ENCODE peak calls at places on chromosomes 12 and 14, in nine cellular contexts. M is fibroblast of lung, Z is H1, F is astrocyte, V is PC-3, B is HCT116, P is kidney, Q is NT2/D1, G is mammary epithelial cell. X is an unnamed sample. For H3K4me1, the result is how much of the 10 kb centered on the place peaks cover.

GRCh38 chr12:5622280-5622679 is 190.4 kb downstream of the NTF3 start:
- DNase-seq in G (no peak), V (no peak), Q (no peak), B (no peak), Z (no peak), P (no peak), M (no peak), F (no peak), X (no peak)

GRCh38 chr12:80189241-80189640 is 89.9 kb downstream of the OTOGL start:
- DNase-seq in Q (no peak), B (no peak), G (no peak), Z (no peak), M (peak), P (no peak), F (peak), V (no peak), X (no peak)

GRCh38 chr14:102917056-102917385 is 5.4 kb upstream of the AMN start:
- DNase-seq in F (no peak), M (no peak), Q (no peak), V (no peak), B (no peak), G (no peak), Z (no peak), P (peak), X (no peak)

GRCh38 chr12:31773867-31774266 is 45.0 kb upstream of the AMN1 start:
- DNase-seq in F (peak), Q (no peak), G (no peak), M (peak), B (no peak), P (no peak), V (no peak), Z (no peak), X (no peak)

GRCh38 chr14:49679271-49679670 is 8.7 kb downstream of the POLE2 start:
- DNase-seq in B (no peak), Z (no peak), V (peak), G (peak), P (no peak), F (peak), Q (no peak), M (peak), X (no peak)

GRCh38 chr12:116635487-116635886 is 76.3 kb downstream of the MAP1LC3B2 start:
- DNase-seq in P (no peak), V (no peak), F (no peak), Q (no peak), Z (no peak), G (no peak), M (no peak), B (no peak), X (no peak)

GRCh38 chr14:92846162-92846897 is 52.2 kb downstream of the GOLGA5 start:
- DNase-seq in G (peak), M (peak), V (peak), B (peak), F (peak), Z (no peak), P (no peak), Q (no peak), X (peak)

GRCh38 chr14:80271389-80271788 is 60.1 kb upstream of the DIO2 start:
- DNase-seq in B (no peak), Q (no peak), G (no peak), M (no peak), Z (no peak), F (no peak), P (no peak), V (no peak), X (no peak)

GRCh38 chr14:23175823-23176222 is 7.6 kb downstream of the SLC7A8 start:
- DNase-seq in V (peak), Q (no peak), M (no peak), P (no peak), B (no peak), Z (no peak), F (no peak), G (peak), X (no peak)

GRCh38 chr12:32400114-32400672 is 835 bp downstream of the FGD4 start:
- DNase-seq in B (peak), G (peak), V (peak), Q (peak), F (no peak), Z (peak), P (no peak), M (no peak), X (no peak)

GRCh38 chr14:104436047-104436531 is 143.5 kb upstream of the C14orf180 start:
- DNase-seq in P (peak), G (no peak), M (peak), V (no peak), F (peak), Z (no peak), B (no peak), Q (no peak), X (no peak)

GRCh38 chr14:55200646-55201045 is 9.3 kb upstream of the DLGAP5 start:
- DNase-seq in F (no peak), B (no peak), V (no peak), Z (no peak), G (no peak), Q (no peak), M (no peak), P (no peak), X (no peak)

GRCh38 chr14:39376671-39377403 is 55.4 kb downstream of the FBXO33 start:
- DNase-seq in Q (no peak), P (no peak), M (peak), G (no peak), Z (no peak), B (peak), V (no peak), F (peak), X (no peak)

GRCh38 chr14:97283450-97284230 is 486.5 kb downstream of the VRK1 start:
- DNase-seq in P (no peak), Z (no peak), Q (no peak), G (no peak), B (no peak), F (no peak), V (no peak), M (no peak), X (no peak)

DNA sequence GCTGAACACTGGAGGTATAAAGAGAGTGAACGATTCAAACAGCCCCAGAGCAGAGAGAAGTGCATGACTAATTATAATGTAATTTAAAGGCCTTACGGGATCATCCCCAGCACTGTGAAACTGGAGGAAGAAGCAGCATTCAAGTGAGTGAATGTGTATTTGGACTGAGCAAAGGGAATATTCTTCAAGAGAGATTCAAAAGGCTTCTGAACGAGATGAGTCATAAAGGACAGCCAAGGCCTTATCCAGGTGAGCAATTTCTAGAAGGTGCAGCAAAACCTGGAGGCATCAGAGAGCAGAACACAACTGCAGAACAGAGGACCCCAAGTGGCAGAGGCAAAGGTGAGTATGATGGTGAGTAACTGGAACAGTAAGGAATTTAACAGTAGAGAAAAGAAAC is 127.2 kb downstream of the BCAT1 start:
- DNase-seq in B (no peak), M (peak), G (peak), Z (no peak), P (no peak), V (no peak), F (peak), Q (no peak), X (peak)
- H3K9ac ChIP-seq in B (no peak), M (no peak), G (no peak), Z (no peak), P (no peak), V (no peak), F (peak), Q (no peak), X (no peak)

DNA sequence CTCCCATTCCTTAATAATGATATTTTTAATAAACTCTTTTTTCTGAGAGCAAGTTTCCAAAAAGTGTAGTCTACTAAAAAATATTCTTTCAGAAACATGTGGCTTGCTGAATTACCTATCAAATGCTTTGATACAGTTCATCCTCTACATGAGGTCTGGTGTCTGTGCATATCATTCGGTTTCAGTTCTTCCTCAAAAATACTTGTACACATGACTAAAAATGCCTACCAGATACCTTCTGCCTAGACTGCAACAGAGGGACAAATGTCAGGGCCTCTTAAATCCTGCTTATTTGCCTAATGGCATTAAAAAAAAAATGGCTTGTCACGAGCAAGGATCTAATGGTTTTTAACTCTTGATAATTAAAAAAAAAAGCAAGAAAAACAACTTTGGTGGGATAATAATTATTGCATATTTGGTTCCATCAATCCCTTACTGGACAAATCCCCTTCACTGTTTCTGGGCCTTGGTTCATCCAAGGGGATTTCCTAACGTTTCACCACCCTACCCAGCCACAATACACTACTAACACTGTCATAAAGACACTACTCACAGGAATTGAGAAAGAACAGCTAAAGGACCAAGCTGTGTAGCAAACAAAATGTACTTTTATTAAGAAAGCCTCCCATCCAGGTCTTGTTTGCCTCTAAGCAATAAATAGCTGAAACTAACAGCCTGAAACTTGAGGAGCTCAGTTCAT is 45.7 kb downstream of the PARP11 start:
- DNase-seq in F (no peak), Q (no peak), G (no peak), P (no peak), M (no peak), Z (no peak), B (no peak), V (no peak), X (no peak)
- H3K4me1 ChIP-seq in F (under half), Q (under half), G (under half), P (under half), M (under half), Z (under half), B (under half), V (under half), X (under half)

DNA sequence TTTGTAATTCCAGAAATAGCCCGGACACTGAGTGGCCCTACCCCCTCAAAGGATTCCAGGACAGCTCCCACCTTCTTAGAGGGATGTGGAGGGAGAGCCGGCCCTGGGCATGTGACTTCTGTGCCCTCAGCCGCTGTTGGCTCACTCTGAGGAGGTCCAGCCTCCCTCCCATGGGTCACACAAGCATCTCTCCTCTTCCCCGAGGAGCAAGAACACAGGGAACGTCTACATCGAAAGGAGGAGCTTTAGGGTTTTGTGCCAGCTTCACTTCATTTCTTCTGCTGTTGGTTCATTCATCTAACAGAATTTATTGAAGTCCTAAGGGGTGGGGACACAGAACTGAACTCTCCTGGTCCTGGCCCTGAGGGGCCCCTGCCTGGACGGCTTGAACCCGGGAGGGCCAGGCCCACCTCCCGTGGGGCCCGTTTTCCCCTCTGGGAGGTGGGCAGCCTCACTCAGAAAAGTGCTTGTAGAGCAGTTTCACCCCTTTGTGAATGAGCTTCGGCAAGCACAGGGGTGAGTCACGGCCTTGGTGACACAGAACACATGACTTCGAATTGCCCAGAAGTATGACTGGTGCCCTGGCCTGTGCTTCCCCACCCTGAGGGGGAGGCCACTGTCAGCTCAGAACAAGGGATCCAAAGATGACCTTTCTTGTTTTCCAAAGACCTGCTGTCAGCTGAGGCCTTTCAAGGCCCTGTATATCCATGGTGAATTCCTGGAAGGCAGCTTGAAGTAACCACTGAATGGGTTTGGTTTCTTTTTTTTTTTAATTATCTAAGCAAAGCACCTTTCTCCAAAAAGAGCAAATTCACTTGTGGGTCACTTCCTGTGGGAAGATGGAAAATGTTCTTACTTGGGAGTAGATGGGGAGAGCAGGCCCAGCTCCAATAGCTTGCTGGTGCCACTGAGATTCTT is 39.2 kb downstream of the NFKBIA start:
- DNase-seq in G (peak), Q (no peak), M (peak), Z (no peak), B (peak), P (peak), V (peak), F (peak), X (no peak)
- H3K9ac ChIP-seq in G (peak), Q (no peak), M (no peak), Z (no peak), B (peak), P (no peak), V (peak), F (peak), X (peak)

GRCh38 chr14:61380984-61381383 is 59.6 kb downstream of the PRKCH start:
- DNase-seq in P (no peak), G (no peak), F (no peak), Z (no peak), B (no peak), Q (no peak), M (no peak), V (peak), X (no peak)

GRCh38 chr14:61385002-61385685 is 63.8 kb downstream of the PRKCH start:
- DNase-seq in G (no peak), M (peak), Q (no peak), P (no peak), B (no peak), V (no peak), F (no peak), Z (no peak), X (no peak)

GRCh38 chr14:61382842-61383241 is 61.5 kb downstream of the PRKCH start:
- DNase-seq in M (no peak), Q (no peak), V (no peak), G (no peak), B (no peak), F (no peak), P (no peak), Z (no peak), X (no peak)

GRCh38 chr14:61379639-61380184 is 58.3 kb downstream of the PRKCH start:
- DNase-seq in V (no peak), M (no peak), F (no peak), G (no peak), B (no peak), P (no peak), Q (no peak), Z (no peak), X (no peak)

GRCh38 chr14:61381589-61381988 is 60.2 kb downstream of the PRKCH start:
- DNase-seq in Q (no peak), P (peak), G (peak), V (no peak), Z (no peak), B (no peak), F (no peak), M (no peak), X (peak)
- H3K4me1 ChIP-seq in Q (under half), P (under half), G (under half), V (under half), Z (under half), B (under half), F (under half), M (under half), X (under half)

DNA sequence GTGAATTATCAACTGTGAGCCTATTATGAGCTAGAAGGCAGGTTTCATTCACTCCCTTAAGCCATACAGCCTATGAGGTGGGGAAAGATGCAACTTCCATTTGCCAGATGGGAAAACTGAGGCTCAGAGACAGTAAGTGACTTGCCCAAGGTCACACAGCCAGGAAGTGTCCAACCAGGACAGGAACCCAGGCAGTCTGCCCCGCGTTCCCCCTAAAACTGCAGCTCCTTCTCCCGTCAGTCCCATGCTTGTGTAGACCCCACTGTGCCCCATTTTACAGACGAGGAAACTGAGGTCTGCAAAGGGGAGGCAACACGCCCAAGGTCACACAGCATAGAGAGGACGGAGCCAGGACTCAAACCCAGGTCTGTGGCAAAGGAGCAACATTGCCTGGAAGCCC is 50.6 kb downstream of the NCOR2 start:
- DNase-seq in P (no peak), V (no peak), Q (no peak), F (no peak), B (no peak), Z (no peak), M (no peak), G (no peak), X (no peak)
- H3K9ac ChIP-seq in P (peak), V (peak), Q (no peak), F (peak), B (no peak), Z (no peak), M (no peak), G (peak), X (peak)

DNA sequence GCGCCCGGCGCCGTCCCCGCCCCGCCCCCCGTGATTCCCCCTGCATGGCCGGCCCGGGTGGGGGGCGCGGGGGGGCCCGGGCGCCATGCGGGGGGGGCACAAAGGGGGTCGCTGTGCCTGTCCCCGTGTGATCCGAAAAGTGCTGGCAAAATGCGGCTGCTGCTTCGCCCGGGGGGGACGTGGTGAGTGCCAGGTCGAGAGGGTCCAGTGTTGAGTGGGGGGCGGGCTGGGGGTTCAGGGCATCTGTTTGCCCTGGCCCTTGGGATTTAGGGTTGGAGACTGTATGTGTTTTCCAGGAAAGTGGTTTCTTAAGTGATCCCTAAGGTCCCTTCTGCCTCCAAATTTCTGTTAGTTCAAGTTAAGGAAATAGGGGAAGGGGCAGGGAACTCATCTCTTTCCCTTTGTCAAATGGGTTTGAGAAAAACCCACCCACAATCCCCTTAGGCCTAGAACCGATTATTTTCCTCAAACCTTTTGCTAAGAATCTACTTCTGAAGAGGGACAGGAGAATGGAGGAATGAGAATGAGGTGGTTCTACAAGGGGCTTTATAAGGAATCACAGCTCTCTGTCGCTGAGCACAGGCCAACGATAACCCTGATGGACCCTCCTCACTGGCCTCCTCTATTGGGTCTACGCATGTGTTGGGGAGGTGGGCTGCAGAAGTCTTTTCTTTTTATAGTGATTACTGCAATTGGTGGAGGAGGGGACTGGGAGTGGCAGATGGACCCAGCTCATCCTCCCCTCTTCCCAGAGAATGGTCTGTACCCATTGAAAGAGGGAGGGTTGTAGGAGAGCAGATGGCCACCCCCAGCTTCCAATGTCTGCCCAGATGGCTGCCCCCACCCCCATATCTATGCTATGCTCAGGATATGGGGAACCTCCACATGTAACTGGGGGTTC is 825 bp downstream of the ARHGEF25 start:
- DNase-seq in Z (no peak), G (no peak), V (no peak), Q (no peak), M (no peak), B (no peak), F (no peak), P (peak), X (no peak)
- H3K4me1 ChIP-seq in Z (under half), G (under half), V (under half), Q (under half), M (under half), B (under half), F (under half), P (under half), X (under half)

GRCh38 chr12:663293-663871 is at the start of gene NINJ2:
- DNase-seq in F (peak), Z (no peak), G (no peak), V (no peak), M (no peak), P (no peak), B (no peak), Q (no peak), X (no peak)
- H3K9ac ChIP-seq in F (no peak), Z (no peak), G (no peak), V (no peak), M (no peak), P (no peak), B (no peak), Q (no peak), X (no peak)

GRCh38 chr12:39884616-39885125 is 221.2 kb downstream of the SLC2A13 start:
- DNase-seq in Q (no peak), V (no peak), G (peak), B (no peak), Z (no peak), M (no peak), P (no peak), F (no peak), X (no peak)
- H3K4me1 ChIP-seq in Q (under half), V (under half), G (under half), B (under half), Z (under half), M (under half), P (under half), F (under half), X (under half)

DNA sequence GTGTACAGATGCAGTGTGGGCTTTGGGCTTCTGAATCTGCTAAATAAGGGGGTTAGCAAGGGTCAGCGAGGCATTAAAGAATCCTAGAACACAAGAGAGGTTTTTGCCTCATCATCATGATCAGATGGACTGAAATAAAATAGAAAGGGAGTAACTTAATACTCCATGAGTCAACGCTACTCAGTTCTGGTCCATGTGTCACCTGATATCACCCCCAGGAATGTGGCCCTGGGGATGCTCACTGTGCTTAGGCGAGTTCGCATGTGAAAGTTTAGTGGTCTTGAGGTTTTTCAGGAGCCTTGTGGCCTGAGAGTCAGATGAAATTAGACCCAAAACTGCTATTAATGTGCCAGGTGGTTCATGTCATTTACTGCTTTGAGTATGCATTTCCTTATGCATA is 1272.3 kb downstream of the AACS start:
- DNase-seq in B (no peak), V (peak), P (no peak), F (peak), Z (no peak), Q (no peak), G (no peak), M (peak), X (no peak)
- H3K9ac ChIP-seq in B (no peak), V (no peak), P (no peak), F (no peak), Z (no peak), Q (no peak), G (no peak), M (no peak), X (no peak)